ENCODE peak calls at places on chromosomes 2 and 18, in six cellular contexts. X is RPMI8226; F is lower lobe of right lung; E is activated CD8-positive, alpha-beta memory T cell treated with anti-CD3 and anti-CD28 coated beads for 1 hour; K is LHCN-M2; R is cardiac fibroblast. C is an unnamed sample.

GRCh38 chr18:63970803-63971191 is 916 bp downstream of the SERPINB8 start:
- DNase-seq in F (peak; percentile 79), K (no peak), R (peak; percentile 57), X (no peak), E (no peak), C (peak; percentile 83)

GRCh38 chr2:6309415-6310185 is 556.1 kb downstream of the CMPK2 start:
- DNase-seq in X (no peak), K (no peak), E (no peak), F (no peak), R (no peak), C (no peak)

GRCh38 chr2:126656311-126657145 is 570 bp downstream of the GYPC start:
- DNase-seq in K (peak; percentile 44), R (peak; percentile 55), E (no peak), X (no peak), F (peak; percentile 70), C (peak; percentile 74)

GRCh38 chr18:56286775-56287174 is 351.6 kb downstream of the TXNL1 start:
- DNase-seq in K (peak; percentile 57), E (no peak), X (no peak), R (peak; percentile 47), F (no peak), C (no peak)

GRCh38 chr2:113175101-113175628 is 1.4 kb downstream of the PSD4 start:
- DNase-seq in F (no peak), E (no peak), K (no peak), R (no peak), X (peak; percentile 42), C (no peak)

GRCh38 chr2:23351388-23352141 is 33.4 kb upstream of the KLHL29 start:
- DNase-seq in F (peak; percentile 82), X (peak; percentile 76), E (peak; percentile 14), K (peak; percentile 45), R (peak; percentile 89), C (peak; percentile 90)

GRCh38 chr2:127864877-127865276 is 6.9 kb upstream of the POLR2D start:
- DNase-seq in E (no peak), R (no peak), X (no peak), F (no peak), K (peak; percentile 31), C (no peak)

GRCh38 chr2:184743096-184743495 is 144.8 kb downstream of the ZNF804A start:
- DNase-seq in X (no peak), F (no peak), E (no peak), R (no peak), K (no peak), C (no peak)

GRCh38 chr2:178328037-178328436 is 122.9 kb downstream of the PRKRA start:
- DNase-seq in E (no peak), K (peak; percentile 88), R (peak; percentile 59), F (no peak), X (peak; percentile 17), C (no peak)

GRCh38 chr2:9252002-9252357 is 45.4 kb downstream of the ASAP2 start:
- DNase-seq in F (no peak), K (peak; percentile 94), E (no peak), X (no peak), R (no peak), C (no peak)

GRCh38 chr18:37188016-37188791 is 359.3 kb downstream of the KIAA1328 start:
- DNase-seq in K (peak; percentile 7), F (no peak), X (no peak), E (no peak), R (no peak), C (no peak)

GRCh38 chr2:240155080-240156025 is 14.9 kb upstream of the OTOS start:
- DNase-seq in F (no peak), E (no peak), K (no peak), X (no peak), R (no peak), C (peak; percentile 37)

GRCh38 chr18:80187956-80188642 is 59.2 kb downstream of the PARD6G start:
- DNase-seq in E (no peak), X (no peak), R (no peak), K (no peak), F (no peak), C (no peak)

GRCh38 chr2:112540906-112541305 is 1.4 kb upstream of the POLR1B start:
- DNase-seq in F (no peak), R (no peak), K (no peak), E (no peak), X (no peak), C (no peak)

GRCh38 chr18:30439174-30439573 is 603.4 kb downstream of the DSC3 start:
- DNase-seq in E (no peak), X (no peak), K (no peak), F (no peak), R (no peak), C (no peak)

GRCh38 chr18:56139372-56139771 is 499.0 kb downstream of the TXNL1 start:
- DNase-seq in E (no peak), R (peak; percentile 6), K (no peak), X (no peak), F (no peak), C (no peak)

GRCh38 chr2:189492451-189492850 is 51.2 kb downstream of the WDR75 start:
- DNase-seq in X (no peak), R (no peak), F (no peak), E (no peak), K (peak; percentile 50), C (no peak)

GRCh38 chr2:133026536-133027177 is 356.7 kb upstream of the LYPD1 start:
- DNase-seq in F (no peak), R (no peak), E (no peak), X (no peak), K (no peak), C (no peak)

GRCh38 chr2:234863043-234863934 is 88.5 kb upstream of the SH3BP4 start:
- DNase-seq in X (no peak), R (peak; percentile 82), E (no peak), K (peak; percentile 24), F (no peak), C (no peak)

GRCh38 chr2:52269696-52270485 is 1238.0 kb upstream of the NRXN1 start:
- DNase-seq in R (peak; percentile 64), F (no peak), X (no peak), E (no peak), K (peak; percentile 49), C (no peak)

GRCh38 chr2:217077841-217078407 is 218.1 kb upstream of the TNP1 start:
- DNase-seq in F (no peak), K (no peak), X (no peak), E (no peak), R (no peak), C (no peak)

GRCh38 chr2:121155502-121156056 is 129.4 kb downstream of the TFCP2L1 start:
- DNase-seq in K (no peak), F (peak; percentile 89), R (no peak), E (no peak), X (no peak), C (peak; percentile 92)

GRCh38 chr2:40213071-40213470 is 238.8 kb downstream of the SLC8A1 start:
- DNase-seq in R (peak; percentile 38), K (peak; percentile 71), E (no peak), F (no peak), X (peak; percentile 16), C (no peak)

GRCh38 chr2:183069174-183069573 is 9.4 kb upstream of the DUSP19 start:
- DNase-seq in F (no peak), K (no peak), R (no peak), X (no peak), E (no peak), C (no peak)

GRCh38 chr2:200797242-200797770 is 14.4 kb upstream of the BZW1 start:
- DNase-seq in K (peak; percentile 40), E (no peak), F (no peak), X (no peak), R (peak; percentile 63), C (no peak)

GRCh38 chr2:173459363-173459762 is 104.7 kb downstream of the CDCA7 start:
- DNase-seq in E (no peak), F (no peak), R (no peak), X (no peak), K (peak; percentile 54), C (no peak)